ENCODE peak calls at places on chromosomes 1 and 21, in eight cellular contexts. A is RCC 7860, S is left colon, Y is MCF 10A, E is WTC11, N is endothelial cell, Q is skeletal muscle cell, R is fibroblast of the conjunctiva. I is an unnamed sample.

GRCh38 chr1:75472089-75472970 is 138.6 kb downstream of the SLC44A5 start:
- DNase-seq in A (no peak), S (no peak), Y (peak; percentile 14), E (no peak), N (no peak), Q (no peak), R (no peak), I (no peak)

GRCh38 chr1:5645929-5646328 is 346.3 kb downstream of the NPHP4 start:
- DNase-seq in A (no peak), S (no peak), Y (no peak), E (no peak), N (no peak), Q (no peak), R (no peak), I (no peak)

GRCh38 chr21:35593000-35593502 is 467.3 kb downstream of the SETD4 start:
- DNase-seq in A (peak; percentile 12), S (no peak), Y (peak; percentile 42), E (no peak), N (no peak), Q (peak; percentile 48), R (peak; percentile 12), I (no peak)

GRCh38 chr1:160607051-160608032 is 28.0 kb upstream of the CD84 start:
- DNase-seq in A (peak; percentile 63), S (peak; percentile 22), Y (peak; percentile 85), E (peak; percentile 45), N (peak; percentile 48), Q (peak; percentile 30), R (peak; percentile 43), I (peak; percentile 31)

GRCh38 chr1:225280563-225280962 is 147.3 kb downstream of the LBR start:
- DNase-seq in A (no peak), S (no peak), Y (no peak), E (no peak), N (no peak), Q (no peak), R (no peak), I (no peak)

GRCh38 chr1:60998786-60999185 is 83.6 kb upstream of the NFIA start:
- DNase-seq in A (no peak), S (no peak), Y (no peak), E (no peak), N (no peak), Q (no peak), R (no peak), I (no peak)

GRCh38 chr1:169460193-169460833 is 25.4 kb downstream of the SLC19A2 start:
- DNase-seq in A (no peak), S (no peak), Y (no peak), E (peak; percentile 56), N (peak; percentile 7), Q (no peak), R (no peak), I (no peak)

GRCh38 chr1:8061673-8062386 is 35.7 kb upstream of the ERRFI1 start:
- DNase-seq in A (peak; percentile 77), S (no peak), Y (no peak), E (no peak), N (no peak), Q (no peak), R (no peak), I (no peak)

GRCh38 chr1:237590381-237590780 is 300.3 kb downstream of the ZP4 start:
- DNase-seq in A (no peak), S (no peak), Y (peak; percentile 51), E (no peak), N (no peak), Q (no peak), R (no peak), I (no peak)

GRCh38 chr1:201325678-201326060 is 42.4 kb downstream of the PKP1 start:
- DNase-seq in A (no peak), S (no peak), Y (no peak), E (no peak), N (no peak), Q (no peak), R (no peak), I (no peak)

GRCh38 chr1:79976287-79976686 is 969.8 kb upstream of the ADGRL4 start:
- DNase-seq in A (no peak), S (no peak), Y (no peak), E (no peak), N (no peak), Q (no peak), R (no peak), I (no peak)

GRCh38 chr1:226862900-226863299 is 7.5 kb upstream of the PSEN2 start:
- DNase-seq in A (no peak), S (no peak), Y (peak; percentile 80), E (no peak), N (no peak), Q (no peak), R (peak; percentile 36), I (no peak)

GRCh38 chr21:37365657-37366487 is 701 bp upstream of the DYRK1A start:
- DNase-seq in A (peak; percentile 37), S (peak; percentile 82), Y (peak; percentile 72), E (peak; percentile 76), N (peak; percentile 81), Q (no peak), R (no peak), I (peak; percentile 39)

GRCh38 chr1:54402896-54403295 is 3.3 kb downstream of the SSBP3 start:
- DNase-seq in A (peak; percentile 84), S (no peak), Y (no peak), E (no peak), N (no peak), Q (no peak), R (no peak), I (no peak)

GRCh38 chr21:31260790-31261189 is 83.3 kb downstream of the TIAM1 start:
- DNase-seq in A (no peak), S (no peak), Y (no peak), E (no peak), N (no peak), Q (no peak), R (no peak), I (no peak)

GRCh38 chr1:190262538-190262937 is 215.1 kb downstream of the BRINP3 start:
- DNase-seq in A (no peak), S (no peak), Y (no peak), E (no peak), N (no peak), Q (no peak), R (no peak), I (no peak)

GRCh38 chr1:41768538-41768937 is 150.2 kb downstream of the HIVEP3 start:
- DNase-seq in A (no peak), S (no peak), Y (no peak), E (no peak), N (no peak), Q (no peak), R (no peak), I (no peak)